ENCODE peak calls at places on chromosomes 5 and 9, in four cellular contexts. W is colonic mucosa; U is naive thymus-derived CD4-positive, alpha-beta T cell; Q is PC-9. I is an unnamed sample.
A peak's percentile ranks its signal among the peaks of the same experiment; 100 is the strongest.

GRCh38 chr9:100222674-100223073 is 123.6 kb downstream of the INVS start:
- DNase-seq in W (no peak), U (no peak), Q (no peak), I (no peak)

GRCh38 chr5:137462816-137463520 is 36.2 kb downstream of the SPOCK1 start:
- DNase-seq in W (no peak), U (no peak), Q (no peak), I (no peak)

GRCh38 chr5:168712280-168712924 is 133.2 kb upstream of the PANK3 start:
- DNase-seq in W (no peak), U (no peak), Q (no peak), I (no peak)

GRCh38 chr5:123699571-123699970 is 187.6 kb downstream of the CSNK1G3 start:
- DNase-seq in W (no peak), U (no peak), Q (no peak), I (no peak)

GRCh38 chr9:36250079-36250478 is 8.2 kb downstream of the GNE start:
- DNase-seq in W (no peak), U (no peak), Q (peak; percentile 38), I (no peak)

GRCh38 chr5:136424835-136425694 is 59.7 kb upstream of the TRPC7 start:
- DNase-seq in W (peak; percentile 82), U (no peak), Q (peak; percentile 41), I (peak; percentile 79)

GRCh38 chr5:171571663-171572062 is 152.2 kb downstream of the FGF18 start:
- DNase-seq in W (no peak), U (no peak), Q (peak; percentile 58), I (no peak)

GRCh38 chr5:25754895-25755294 is 1110.1 kb upstream of the CDH10 start:
- DNase-seq in W (no peak), U (no peak), Q (no peak), I (peak; percentile 23)

GRCh38 chr5:1199649-1200494 is 1.5 kb upstream of the SLC6A19 start:
- DNase-seq in W (no peak), U (no peak), Q (no peak), I (peak; percentile 38)

GRCh38 chr5:39006650-39007049 is 67.5 kb downstream of the RICTOR start:
- DNase-seq in W (no peak), U (no peak), Q (no peak), I (no peak)

GRCh38 chr5:130885718-130886117 is 279.3 kb downstream of the HINT1 start:
- DNase-seq in W (no peak), U (no peak), Q (no peak), I (no peak)

GRCh38 chr9:14027114-14027812 is 286.7 kb downstream of the NFIB start:
- DNase-seq in W (peak; percentile 22), U (no peak), Q (peak; percentile 69), I (no peak)

GRCh38 chr5:100553209-100553608 is 18.0 kb downstream of the FAM174A start:
- DNase-seq in W (no peak), U (no peak), Q (no peak), I (no peak)

GRCh38 chr5:66891184-66891925 is 295.2 kb downstream of the MAST4 start:
- DNase-seq in W (peak; percentile 41), U (no peak), Q (peak; percentile 60), I (no peak)

DNA sequence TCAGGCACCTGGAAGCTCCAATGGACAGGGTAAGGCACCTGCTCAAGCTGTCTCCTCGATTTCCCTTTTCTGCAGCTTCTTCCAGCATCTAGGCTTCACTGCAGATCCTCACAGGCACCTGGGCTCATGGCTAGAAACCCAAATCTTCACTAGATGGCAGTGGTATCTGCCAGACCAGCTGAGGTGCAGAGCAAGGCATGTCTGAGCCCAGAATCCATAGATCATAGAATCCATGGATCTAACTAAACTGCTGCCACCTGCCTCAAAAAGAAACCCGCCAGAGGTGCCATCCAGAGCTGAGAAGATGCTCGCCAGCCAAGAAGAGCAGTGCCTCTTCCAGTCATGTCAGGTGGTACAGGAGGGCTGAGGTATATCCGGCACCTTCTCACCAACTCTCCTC is 6.9 kb downstream of the SHC3 start:
- DNase-seq in W (no peak), U (no peak), Q (no peak), I (no peak)
- H3K4me3 ChIP-seq in W (no peak overlapping the region), U (no peak overlapping the region), Q (no peak overlapping the region), I (no peak overlapping the region)

GRCh38 chr9:83701286-83701685 is 6.5 kb downstream of the UBQLN1 start:
- DNase-seq in W (no peak), U (no peak), Q (no peak), I (no peak)
- H3K27ac ChIP-seq in W (no peak overlapping the region), U (no peak overlapping the region), Q (no peak overlapping the region), I (no peak overlapping the region)

GRCh38 chr9:16134351-16134750 is 581.5 kb downstream of the CCDC171 start:
- DNase-seq in W (no peak), U (no peak), Q (no peak), I (no peak)
- H3K4me3 ChIP-seq in W (no peak overlapping the region), U (no peak overlapping the region), Q (no peak overlapping the region), I (no peak overlapping the region)

DNA sequence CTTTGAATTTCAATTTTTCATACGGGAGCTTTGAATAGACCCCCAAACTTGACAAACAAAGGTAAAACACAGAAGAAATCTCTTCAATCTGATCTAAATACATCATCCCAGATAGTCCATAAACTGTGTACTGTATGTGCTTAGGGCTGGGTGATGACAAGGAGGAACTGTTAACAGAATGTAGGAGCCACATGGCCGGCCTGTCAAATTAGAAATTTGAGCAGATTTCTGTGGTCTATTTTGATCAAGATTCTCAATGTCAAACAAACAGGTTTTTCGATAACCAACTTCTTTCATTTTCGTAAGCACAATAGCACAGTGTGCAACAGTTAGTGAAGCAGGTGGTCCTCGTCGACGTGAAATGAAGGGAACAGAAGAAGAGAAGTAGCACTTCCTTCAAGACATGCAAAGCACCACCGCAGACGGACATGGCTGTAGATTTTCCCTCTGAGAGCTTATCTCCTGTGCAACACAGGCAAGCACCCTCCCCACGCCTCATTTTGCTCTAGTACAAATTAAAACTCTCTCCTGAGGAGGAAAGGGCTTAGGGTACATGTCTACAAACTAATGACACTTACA is 252.1 kb downstream of the CRB2 start:
- DNase-seq in W (no peak), U (no peak), Q (no peak), I (no peak)
- H3K27ac ChIP-seq in W (no peak overlapping the region), U (no peak overlapping the region), Q (no peak overlapping the region), I (no peak overlapping the region)